ENCODE peak calls at places on chromosomes 11 and 22, in five cellular contexts. One of them, this sample, is unnamed.

GRCh38 chr11:34281256-34281655 is 76.6 kb downstream of the ABTB2 start:
- DNase-seq in Peyer's patch: no peak
- DNase-seq in neural progenitor cell: no peak
- DNase-seq in transverse colon: no peak
- DNase-seq in RWPE2: no peak
- DNase-seq in this sample: no peak

GRCh38 chr11:44618561-44619425 is 53.3 kb downstream of the CD82 start:
- DNase-seq in Peyer's patch: peak; percentile 39
- DNase-seq in neural progenitor cell: no peak
- DNase-seq in transverse colon: peak; percentile 6
- DNase-seq in RWPE2: peak; percentile 40
- DNase-seq in this sample: peak; percentile 52

GRCh38 chr11:86617502-86617901 is 54.9 kb downstream of the ME3 start:
- DNase-seq in Peyer's patch: no peak
- DNase-seq in neural progenitor cell: no peak
- DNase-seq in transverse colon: no peak
- DNase-seq in RWPE2: no peak
- DNase-seq in this sample: no peak

GRCh38 chr11:86869966-86870570 is 69.7 kb downstream of the PRSS23 start:
- DNase-seq in Peyer's patch: no peak
- DNase-seq in neural progenitor cell: peak; percentile 79
- DNase-seq in transverse colon: peak; percentile 44
- DNase-seq in RWPE2: no peak
- DNase-seq in this sample: no peak

GRCh38 chr11:69201764-69202370 is 46.1 kb downstream of the SMIM38 start:
- DNase-seq in Peyer's patch: no peak
- DNase-seq in neural progenitor cell: no peak
- DNase-seq in transverse colon: no peak
- DNase-seq in RWPE2: peak; percentile 41
- DNase-seq in this sample: no peak

GRCh38 chr11:18455686-18456372 is at the start of gene LDHAL6A:
- DNase-seq in Peyer's patch: no peak
- DNase-seq in neural progenitor cell: no peak
- DNase-seq in transverse colon: no peak
- DNase-seq in RWPE2: no peak
- DNase-seq in this sample: no peak

GRCh38 chr11:108346451-108346850 is 120.9 kb downstream of the C11orf65 start:
- DNase-seq in Peyer's patch: no peak
- DNase-seq in neural progenitor cell: no peak
- DNase-seq in transverse colon: no peak
- DNase-seq in RWPE2: no peak
- DNase-seq in this sample: no peak

GRCh38 chr11:19101803-19102520 is 15.0 kb upstream of the ZDHHC13 start:
- DNase-seq in Peyer's patch: no peak
- DNase-seq in neural progenitor cell: no peak
- DNase-seq in transverse colon: no peak
- DNase-seq in RWPE2: no peak
- DNase-seq in this sample: no peak

GRCh38 chr11:116518141-116518540 is 254.6 kb downstream of the BUD13 start:
- DNase-seq in Peyer's patch: no peak
- DNase-seq in neural progenitor cell: no peak
- DNase-seq in transverse colon: no peak
- DNase-seq in RWPE2: no peak
- DNase-seq in this sample: no peak

GRCh38 chr11:2443406-2443805 is 908 bp downstream of the TRPM5 start:
- DNase-seq in Peyer's patch: peak; percentile 57
- DNase-seq in neural progenitor cell: no peak
- DNase-seq in transverse colon: no peak
- DNase-seq in RWPE2: peak; percentile 23
- DNase-seq in this sample: no peak

GRCh38 chr11:57354699-57355098 is 16.5 kb downstream of the P2RX3 start:
- DNase-seq in Peyer's patch: peak; percentile 31
- DNase-seq in neural progenitor cell: no peak
- DNase-seq in transverse colon: no peak
- DNase-seq in RWPE2: no peak
- DNase-seq in this sample: no peak

GRCh38 chr11:12269104-12269441 is 108.3 kb upstream of the PARVA start:
- DNase-seq in Peyer's patch: no peak
- DNase-seq in neural progenitor cell: no peak
- DNase-seq in transverse colon: no peak
- DNase-seq in RWPE2: no peak
- DNase-seq in this sample: no peak

GRCh38 chr22:47192651-47193437 is 430.4 kb downstream of the TBC1D22A start:
- DNase-seq in Peyer's patch: peak; percentile 84
- DNase-seq in neural progenitor cell: no peak
- DNase-seq in transverse colon: peak; percentile 84
- DNase-seq in RWPE2: peak; percentile 57
- DNase-seq in this sample: peak; percentile 74

GRCh38 chr11:125069796-125070195 is 6.7 kb downstream of the SLC37A2 start:
- DNase-seq in Peyer's patch: no peak
- DNase-seq in neural progenitor cell: no peak
- DNase-seq in transverse colon: no peak
- DNase-seq in RWPE2: no peak
- DNase-seq in this sample: no peak

GRCh38 chr11:1301220-1302000 is 8.0 kb downstream of the TOLLIP start:
- DNase-seq in Peyer's patch: no peak
- DNase-seq in neural progenitor cell: no peak
- DNase-seq in transverse colon: no peak
- DNase-seq in RWPE2: peak; percentile 24
- DNase-seq in this sample: peak; percentile 1

GRCh38 chr11:125514336-125515101 is 18.5 kb upstream of the FEZ1 start:
- DNase-seq in Peyer's patch: no peak
- DNase-seq in neural progenitor cell: no peak
- DNase-seq in transverse colon: peak; percentile 41
- DNase-seq in RWPE2: no peak
- DNase-seq in this sample: no peak

GRCh38 chr22:44597616-44598015 is 99.6 kb upstream of the RTL6 start:
- DNase-seq in Peyer's patch: no peak
- DNase-seq in neural progenitor cell: peak; percentile 62
- DNase-seq in transverse colon: no peak
- DNase-seq in RWPE2: no peak
- DNase-seq in this sample: no peak

GRCh38 chr22:27668828-27669797 is 132.4 kb downstream of the MN1 start:
- DNase-seq in Peyer's patch: peak; percentile 72
- DNase-seq in neural progenitor cell: no peak
- DNase-seq in transverse colon: peak; percentile 56
- DNase-seq in RWPE2: peak; percentile 81
- DNase-seq in this sample: no peak

GRCh38 chr11:118928870-118929495 is 3.3 kb upstream of the BCL9L start:
- DNase-seq in Peyer's patch: no peak
- DNase-seq in neural progenitor cell: no peak
- DNase-seq in transverse colon: no peak
- DNase-seq in RWPE2: peak; percentile 78
- DNase-seq in this sample: peak; percentile 88

GRCh38 chr11:214083-214482 is 6.6 kb downstream of the RIC8A start:
- DNase-seq in Peyer's patch: no peak
- DNase-seq in neural progenitor cell: no peak
- DNase-seq in transverse colon: no peak
- DNase-seq in RWPE2: no peak
- DNase-seq in this sample: peak; percentile 56

GRCh38 chr22:42906605-42907338 is 49.7 kb upstream of the ARFGAP3 start:
- DNase-seq in Peyer's patch: no peak
- DNase-seq in neural progenitor cell: no peak
- DNase-seq in transverse colon: no peak
- DNase-seq in RWPE2: no peak
- DNase-seq in this sample: no peak

GRCh38 chr22:36644333-36644757 is 59.2 kb downstream of the CACNG2 start:
- DNase-seq in Peyer's patch: no peak
- DNase-seq in neural progenitor cell: peak; percentile 92
- DNase-seq in transverse colon: no peak
- DNase-seq in RWPE2: no peak
- DNase-seq in this sample: no peak

GRCh38 chr11:19628018-19628417 is 84.6 kb upstream of the NAV2 start:
- DNase-seq in Peyer's patch: no peak
- DNase-seq in neural progenitor cell: no peak
- DNase-seq in transverse colon: peak; percentile 47
- DNase-seq in RWPE2: peak; percentile 77
- DNase-seq in this sample: peak; percentile 92

GRCh38 chr11:46050065-46050464 is 71.2 kb downstream of the PHF21A start:
- DNase-seq in Peyer's patch: no peak
- DNase-seq in neural progenitor cell: peak; percentile 75
- DNase-seq in transverse colon: peak; percentile 12
- DNase-seq in RWPE2: no peak
- DNase-seq in this sample: no peak

GRCh38 chr11:126926376-126926791 is 74.2 kb downstream of the KIRREL3 start:
- DNase-seq in Peyer's patch: no peak
- DNase-seq in neural progenitor cell: no peak
- DNase-seq in transverse colon: no peak
- DNase-seq in RWPE2: no peak
- DNase-seq in this sample: no peak

GRCh38 chr11:119751281-119752060 is 22.5 kb upstream of the NECTIN1 start:
- DNase-seq in Peyer's patch: no peak
- DNase-seq in neural progenitor cell: no peak
- DNase-seq in transverse colon: no peak
- DNase-seq in RWPE2: no peak
- DNase-seq in this sample: no peak

GRCh38 chr11:10778217-10778970 is 27.3 kb downstream of the CTR9 start:
- DNase-seq in Peyer's patch: no peak
- DNase-seq in neural progenitor cell: no peak
- DNase-seq in transverse colon: no peak
- DNase-seq in RWPE2: no peak
- DNase-seq in this sample: peak; percentile 74

DNA sequence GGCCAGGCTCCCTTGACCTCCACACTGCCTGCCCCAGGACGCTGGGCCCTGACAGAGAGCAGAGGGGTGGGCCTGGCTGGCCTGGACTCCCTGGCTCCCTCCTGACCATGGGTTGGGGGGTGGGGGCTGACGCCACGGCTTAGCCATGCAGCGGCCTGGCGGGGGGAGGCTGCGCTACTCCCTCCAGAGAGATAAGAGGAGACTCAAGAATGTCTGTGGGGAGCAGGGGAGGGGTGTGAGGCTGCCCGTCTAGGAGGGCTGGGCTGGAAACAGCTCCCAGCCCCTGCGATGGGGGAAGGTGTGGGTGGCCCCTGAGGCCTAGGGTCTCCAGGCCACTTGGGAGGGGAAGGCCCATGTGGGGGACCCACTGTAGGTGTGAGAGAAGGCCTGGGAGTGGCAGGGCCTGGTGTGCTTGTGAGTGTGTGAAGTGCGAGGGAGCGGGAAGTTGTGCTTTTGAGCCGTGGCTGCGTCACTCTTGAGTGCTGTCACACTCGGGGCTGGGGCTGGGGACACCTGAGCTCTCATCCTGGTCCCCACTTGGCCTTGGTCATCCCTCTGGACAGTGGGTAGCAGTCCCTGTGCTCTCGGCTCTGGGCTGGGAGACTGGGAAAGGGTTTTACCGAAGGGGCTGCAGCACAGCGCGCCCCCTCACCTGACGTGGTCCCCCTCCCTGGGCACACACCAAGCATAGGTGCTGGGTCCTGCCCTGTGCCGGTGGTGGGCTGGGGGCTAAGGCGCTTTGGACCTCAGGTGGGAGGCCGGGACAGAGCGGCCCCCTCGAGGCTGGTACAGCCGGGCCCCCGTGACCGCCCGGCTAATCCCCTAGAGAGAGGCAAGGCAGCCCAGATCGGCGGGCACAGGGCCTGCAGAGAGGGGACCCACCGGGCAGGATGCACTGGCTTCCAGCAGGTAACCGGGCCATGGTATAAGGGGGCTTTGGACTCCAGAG is 2.4 kb downstream of the MYRF start:
- DNase-seq in Peyer's patch: no peak
- DNase-seq in neural progenitor cell: peak; percentile 51
- DNase-seq in transverse colon: no peak
- DNase-seq in RWPE2: no peak
- DNase-seq in this sample: no peak
- H3K27ac ChIP-seq in Peyer's patch: no peak overlapping the region
- H3K27ac ChIP-seq in neural progenitor cell: no peak overlapping the region
- H3K27ac ChIP-seq in transverse colon: no peak overlapping the region
- H3K27ac ChIP-seq in RWPE2: no peak overlapping the region
- H3K27ac ChIP-seq in this sample: no peak overlapping the region

DNA sequence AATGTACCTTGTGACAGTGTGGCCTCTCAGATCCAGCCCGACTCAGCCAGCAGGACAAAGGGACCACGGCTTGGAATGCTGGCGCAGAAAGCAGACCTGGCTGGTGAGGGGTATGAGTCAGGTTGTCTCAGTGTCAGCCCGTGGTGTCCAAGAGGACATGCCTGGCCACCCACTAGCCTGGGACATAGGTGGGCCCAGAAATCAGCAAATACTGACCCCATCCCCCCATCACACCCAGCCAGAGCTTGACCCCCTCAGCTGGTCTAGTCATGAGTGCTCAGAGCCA is 4.5 kb downstream of the BANF1 start:
- DNase-seq in Peyer's patch: no peak
- DNase-seq in neural progenitor cell: no peak
- DNase-seq in transverse colon: no peak
- DNase-seq in RWPE2: no peak
- DNase-seq in this sample: no peak
- H3K27ac ChIP-seq in Peyer's patch: no peak overlapping the region
- H3K27ac ChIP-seq in neural progenitor cell: no peak overlapping the region
- H3K27ac ChIP-seq in transverse colon: no peak overlapping the region
- H3K27ac ChIP-seq in RWPE2: peak overlapping the region; percentile 75
- H3K27ac ChIP-seq in this sample: no peak overlapping the region

DNA sequence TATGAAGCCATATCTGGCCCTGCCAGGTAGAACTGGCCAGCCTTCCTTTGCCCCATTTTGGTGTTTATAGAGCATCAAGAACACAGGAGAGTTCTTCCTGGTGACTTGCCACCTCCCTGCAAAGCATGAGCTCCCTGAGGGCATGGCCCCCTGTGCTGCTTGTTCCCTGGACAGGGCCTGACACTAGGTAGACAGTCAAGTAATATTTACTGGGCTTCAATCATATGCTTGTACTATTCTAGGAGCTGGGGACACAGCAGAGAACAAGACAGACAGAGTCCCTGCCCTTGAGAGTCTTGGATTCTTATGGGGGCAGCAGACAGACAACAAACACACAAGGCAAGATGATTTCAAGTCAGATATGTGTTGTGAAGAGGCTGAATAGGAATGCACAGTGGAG is 10.0 kb upstream of the CBX6 start:
- DNase-seq in Peyer's patch: no peak
- DNase-seq in neural progenitor cell: no peak
- DNase-seq in transverse colon: no peak
- DNase-seq in RWPE2: no peak
- DNase-seq in this sample: no peak
- H3K27ac ChIP-seq in Peyer's patch: peak overlapping the region; percentile 42
- H3K27ac ChIP-seq in neural progenitor cell: no peak overlapping the region
- H3K27ac ChIP-seq in transverse colon: peak overlapping the region; percentile 84
- H3K27ac ChIP-seq in RWPE2: no peak overlapping the region
- H3K27ac ChIP-seq in this sample: peak overlapping the region; percentile 15

DNA sequence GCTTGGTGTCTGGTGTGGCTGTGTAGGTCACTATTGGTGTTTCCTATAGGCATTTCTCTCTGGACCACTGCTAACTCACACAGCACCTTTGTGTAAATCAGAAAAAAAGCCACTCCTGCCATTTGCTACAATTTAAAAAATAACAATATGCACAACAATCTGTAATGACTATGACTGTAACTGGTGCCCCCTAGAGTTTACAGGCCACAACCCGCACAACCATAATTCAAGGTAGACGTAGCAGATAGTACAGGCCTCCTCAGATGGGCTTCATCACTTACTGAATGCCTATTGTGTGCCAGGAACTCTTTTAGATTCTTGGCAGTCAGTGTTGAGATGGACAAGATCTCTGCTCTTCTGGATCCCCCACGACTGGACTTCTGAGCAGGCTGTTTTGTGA is 47.7 kb downstream of the SYT9 start:
- DNase-seq in Peyer's patch: no peak
- DNase-seq in neural progenitor cell: no peak
- DNase-seq in transverse colon: no peak
- DNase-seq in RWPE2: no peak
- DNase-seq in this sample: no peak
- H3K27ac ChIP-seq in Peyer's patch: no peak overlapping the region
- H3K27ac ChIP-seq in neural progenitor cell: no peak overlapping the region
- H3K27ac ChIP-seq in transverse colon: no peak overlapping the region
- H3K27ac ChIP-seq in RWPE2: no peak overlapping the region
- H3K27ac ChIP-seq in this sample: no peak overlapping the region

GRCh38 chr11:9639099-9639498 is 24.8 kb upstream of the SWAP70 start:
- DNase-seq in Peyer's patch: peak; percentile 77
- DNase-seq in neural progenitor cell: no peak
- DNase-seq in transverse colon: peak; percentile 51
- DNase-seq in RWPE2: no peak
- DNase-seq in this sample: no peak
- H3K27ac ChIP-seq in Peyer's patch: no peak overlapping the region
- H3K27ac ChIP-seq in neural progenitor cell: no peak overlapping the region
- H3K27ac ChIP-seq in transverse colon: peak overlapping the region; percentile 34
- H3K27ac ChIP-seq in RWPE2: no peak overlapping the region
- H3K27ac ChIP-seq in this sample: peak overlapping the region; percentile 45

This sample was measured in suprapubic skin.